ENCODE peak calls at places on chromosomes 5 and 9, in four cellular contexts. D is activated CD8-positive, alpha-beta memory T cell treated with anti-CD3 and anti-CD28 coated beads, Interleukin-2, amount 50 U/mL, for 4 hours; G is skeletal muscle cell; C is T-helper 1 cell. S is an unnamed sample.

GRCh38 chr9:89869774-89870173 is 265.0 kb downstream of the GADD45G start:
- DNase-seq in D (no peak), G (no peak), C (no peak), S (no peak)

GRCh38 chr5:54243483-54244080 is 66.8 kb downstream of the ARL15 start:
- DNase-seq in D (no peak), G (no peak), C (no peak), S (no peak)

GRCh38 chr9:81902191-81902590 is 26.0 kb upstream of the SPATA31D4 start:
- DNase-seq in D (no peak), G (no peak), C (no peak), S (no peak)

GRCh38 chr9:125513634-125514413 is 193.2 kb downstream of the MAPKAP1 start:
- DNase-seq in D (no peak), G (no peak), C (no peak), S (peak; percentile 81)

GRCh38 chr5:90134892-90135291 is 274.7 kb downstream of the CETN3 start:
- DNase-seq in D (no peak), G (no peak), C (no peak), S (no peak)

GRCh38 chr9:134988706-134989105 is 71.0 kb upstream of the FCN1 start:
- DNase-seq in D (no peak), G (no peak), C (no peak), S (no peak)

GRCh38 chr5:53478411-53479044 is 1.9 kb upstream of the FST start:
- DNase-seq in D (no peak), G (no peak), C (no peak), S (peak; percentile 67)

GRCh38 chr5:81154725-81155124 is 78.4 kb upstream of the CKMT2 start:
- DNase-seq in D (no peak), G (no peak), C (no peak), S (no peak)

GRCh38 chr5:127416896-127417295 is 100.5 kb upstream of the PRRC1 start:
- DNase-seq in D (no peak), G (no peak), C (no peak), S (no peak)

GRCh38 chr5:134083517-134083916 is 31.0 kb upstream of the TCF7 start:
- DNase-seq in D (no peak), G (no peak), C (no peak), S (no peak)

GRCh38 chr5:122615146-122615545 is 159.7 kb upstream of the SNX2 start:
- DNase-seq in D (no peak), G (no peak), C (no peak), S (no peak)

GRCh38 chr5:5155617-5156016 is 15.5 kb downstream of the ADAMTS16 start:
- DNase-seq in D (no peak), G (no peak), C (no peak), S (no peak)

GRCh38 chr5:142803428-142804111 is 33.4 kb downstream of the ARHGAP26 start:
- DNase-seq in D (no peak), G (peak; percentile 52), C (no peak), S (no peak)

GRCh38 chr9:17005085-17005484 is 129.8 kb upstream of the CNTLN start:
- DNase-seq in D (no peak), G (peak; percentile 69), C (no peak), S (no peak)

GRCh38 chr9:95084254-95084934 is 233.1 kb downstream of the FANCC start:
- DNase-seq in D (no peak), G (no peak), C (no peak), S (no peak)

GRCh38 chr5:150647275-150648251 is 7.1 kb downstream of the SYNPO start:
- DNase-seq in D (no peak), G (no peak), C (no peak), S (no peak)

GRCh38 chr5:176743136-176743827 is 67.1 kb upstream of the UNC5A start:
- DNase-seq in D (no peak), G (no peak), C (no peak), S (peak; percentile 54)

GRCh38 chr9:79053613-79054012 is 518.2 kb upstream of the TLE4 start:
- DNase-seq in D (no peak), G (no peak), C (no peak), S (no peak)

GRCh38 chr5:10140195-10140973 is 109.3 kb downstream of the ATPSCKMT start:
- DNase-seq in D (no peak), G (peak; percentile 7), C (no peak), S (no peak)

GRCh38 chr9:70923941-70924340 is 197.5 kb downstream of the TRPM3 start:
- DNase-seq in D (no peak), G (no peak), C (no peak), S (no peak)

GRCh38 chr9:110926828-110927227 is 111.4 kb downstream of the LPAR1 start:
- DNase-seq in D (no peak), G (no peak), C (no peak), S (no peak)

GRCh38 chr5:169416583-169417196 is 115.8 kb upstream of the SLIT3 start:
- DNase-seq in D (no peak), G (peak; percentile 98), C (no peak), S (no peak)

GRCh38 chr5:36755340-36755739 is 121.2 kb upstream of the NIPBL start:
- DNase-seq in D (no peak), G (no peak), C (no peak), S (no peak)

GRCh38 chr5:169300468-169301385 is at the start of gene SLIT3:
- DNase-seq in D (no peak), G (peak; percentile 36), C (no peak), S (peak; percentile 93)

GRCh38 chr5:96675882-96676281 is 13.7 kb downstream of the CAST start:
- DNase-seq in D (no peak), G (no peak), C (no peak), S (no peak)

GRCh38 chr9:111483862-111484563 is at the start of gene ECPAS:
- DNase-seq in D (peak; percentile 72), G (peak; percentile 45), C (peak; percentile 32), S (peak; percentile 75)

GRCh38 chr5:140038373-140038957 is 4.6 kb downstream of the NRG2 start:
- DNase-seq in D (no peak), G (no peak), C (no peak), S (no peak)

GRCh38 chr5:111758284-111758628 is 1.3 kb upstream of the NREP start:
- DNase-seq in D (no peak), G (no peak), C (no peak), S (no peak)

GRCh38 chr5:173885481-173886010 is 2.6 kb upstream of the CPEB4 start:
- DNase-seq in D (no peak), G (no peak), C (no peak), S (no peak)

GRCh38 chr9:37582548-37583157 is 6.5 kb upstream of the FBXO10 start:
- DNase-seq in D (no peak), G (no peak), C (no peak), S (no peak)

GRCh38 chr5:88509403-88509802 is 240.8 kb upstream of the TMEM161B start:
- DNase-seq in D (no peak), G (no peak), C (no peak), S (no peak)

GRCh38 chr5:40041452-40041851 is 616.7 kb upstream of the DAB2 start:
- DNase-seq in D (no peak), G (no peak), C (no peak), S (no peak)

GRCh38 chr9:70947086-70947485 is 174.3 kb downstream of the TRPM3 start:
- DNase-seq in D (no peak), G (no peak), C (no peak), S (no peak)

GRCh38 chr5:65927497-65928340 is 1.3 kb downstream of the ERBIN start:
- DNase-seq in D (peak; percentile 18), G (peak; percentile 20), C (no peak), S (no peak)

GRCh38 chr5:120465281-120465961 is 1.3 kb downstream of the PRR16 start:
- DNase-seq in D (no peak), G (no peak), C (no peak), S (peak; percentile 62)

GRCh38 chr5:177357459-177358332 is at the start of gene RGS14:
- DNase-seq in D (peak; percentile 67), G (no peak), C (peak; percentile 22), S (no peak)

GRCh38 chr5:133316346-133317343 is 264.8 kb downstream of the HSPA4 start:
- DNase-seq in D (no peak), G (no peak), C (no peak), S (no peak)

GRCh38 chr9:112179816-112180215 is 4.7 kb upstream of the SUSD1 start:
- DNase-seq in D (no peak), G (no peak), C (no peak), S (no peak)